ENCODE peak calls at places on chromosomes 7 and 10, in four cellular contexts. J is heart left ventricle, F is AG09319, R is NAMALWA. B is an unnamed sample.
A peak's percentile ranks its signal among the peaks of the same experiment; 100 is the strongest.

GRCh38 chr7:121182902-121183301 is 145.9 kb upstream of the WNT16 start:
- DNase-seq in J (no peak), F (no peak), R (no peak), B (no peak)

GRCh38 chr7:6057316-6058128 is 26.3 kb downstream of the ANKRD61 start:
- DNase-seq in J (no peak), F (no peak), R (no peak), B (no peak)

GRCh38 chr7:100367676-100368613 is 5.3 kb upstream of the PILRA start:
- DNase-seq in J (no peak), F (no peak), R (peak; percentile 86), B (peak; percentile 53)

GRCh38 chr10:697097-697875 is 7.8 kb upstream of the DIP2C start:
- DNase-seq in J (no peak), F (no peak), R (no peak), B (no peak)

GRCh38 chr10:52318136-52318810 is 4.2 kb downstream of the DKK1 start:
- DNase-seq in J (no peak), F (no peak), R (no peak), B (no peak)

GRCh38 chr10:45000764-45001381 is at the start of gene ZNF22:
- DNase-seq in J (peak; percentile 82), F (no peak), R (peak; percentile 80), B (peak; percentile 90)

GRCh38 chr10:8056891-8057331 is 2.4 kb downstream of the GATA3 start:
- DNase-seq in J (no peak), F (no peak), R (no peak), B (no peak)

GRCh38 chr7:74501298-74501697 is 47.6 kb downstream of the GTF2IRD1 start:
- DNase-seq in J (peak; percentile 81), F (no peak), R (no peak), B (no peak)

GRCh38 chr7:151598045-151598444 is 78.3 kb upstream of the RHEB start:
- DNase-seq in J (no peak), F (peak; percentile 27), R (no peak), B (no peak)

GRCh38 chr10:49371967-49372366 is 23.9 kb downstream of the DRGX start:
- DNase-seq in J (no peak), F (no peak), R (no peak), B (no peak)

GRCh38 chr7:139118234-139118802 is 8.8 kb upstream of the ZC3HAV1 start:
- DNase-seq in J (no peak), F (no peak), R (no peak), B (no peak)

GRCh38 chr7:100107125-100107737 is 5.8 kb downstream of the AP4M1 start:
- DNase-seq in J (no peak), F (no peak), R (no peak), B (no peak)

GRCh38 chr7:115054478-115055122 is 132.7 kb downstream of the MDFIC start:
- DNase-seq in J (no peak), F (no peak), R (no peak), B (no peak)

B was measured in Right ventricle myocardium inferior.